ENCODE peak calls at places on chromosome X, in seven cellular contexts. One of them, this sample, is unnamed.

GRCh38 chrX:18894156-18894555 is 89.8 kb downstream of the PHKA2 start:
- DNase-seq in astrocyte of the spinal cord: no peak
- DNase-seq in ELR: no peak
- DNase-seq in activated CD4-positive, CD25-positive, alpha-beta regulatory T cell treated with anti-CD3 and anti-CD28 coated beads, Interleukin-2, amount 50 U/mL, for 16 hours: no peak
- DNase-seq in upper lobe of left lung: no peak
- DNase-seq in SK-N-SH: no peak
- DNase-seq in fibroblast of pulmonary artery: no peak
- DNase-seq in this sample: no peak

GRCh38 chrX:117973175-117974075 is 143.2 kb downstream of the KLHL13 start:
- DNase-seq in astrocyte of the spinal cord: no peak
- DNase-seq in activated CD4-positive, CD25-positive, alpha-beta regulatory T cell treated with anti-CD3 and anti-CD28 coated beads, Interleukin-2, amount 50 U/mL, for 16 hours: no peak
- DNase-seq in upper lobe of left lung: no peak
- DNase-seq in ELR: no peak
- DNase-seq in SK-N-SH: peak
- DNase-seq in fibroblast of pulmonary artery: no peak
- DNase-seq in this sample: no peak

GRCh38 chrX:56764153-56764974 is 35.3 kb downstream of the NBDY start:
- DNase-seq in SK-N-SH: peak
- DNase-seq in astrocyte of the spinal cord: peak
- DNase-seq in fibroblast of pulmonary artery: peak
- DNase-seq in activated CD4-positive, CD25-positive, alpha-beta regulatory T cell treated with anti-CD3 and anti-CD28 coated beads, Interleukin-2, amount 50 U/mL, for 16 hours: peak
- DNase-seq in upper lobe of left lung: peak
- DNase-seq in ELR: peak
- DNase-seq in this sample: peak

GRCh38 chrX:57643698-57644097 is 36.4 kb downstream of the NLRP2B start:
- DNase-seq in SK-N-SH: no peak
- DNase-seq in astrocyte of the spinal cord: peak
- DNase-seq in fibroblast of pulmonary artery: peak
- DNase-seq in activated CD4-positive, CD25-positive, alpha-beta regulatory T cell treated with anti-CD3 and anti-CD28 coated beads, Interleukin-2, amount 50 U/mL, for 16 hours: no peak
- DNase-seq in ELR: no peak
- DNase-seq in upper lobe of left lung: no peak
- DNase-seq in this sample: no peak

GRCh38 chrX:96407501-96407900 is 277.1 kb upstream of the DIAPH2 start:
- DNase-seq in upper lobe of left lung: no peak
- DNase-seq in ELR: peak
- DNase-seq in activated CD4-positive, CD25-positive, alpha-beta regulatory T cell treated with anti-CD3 and anti-CD28 coated beads, Interleukin-2, amount 50 U/mL, for 16 hours: no peak
- DNase-seq in SK-N-SH: no peak
- DNase-seq in fibroblast of pulmonary artery: peak
- DNase-seq in astrocyte of the spinal cord: peak
- DNase-seq in this sample: peak

GRCh38 chrX:30343206-30343605 is 34.0 kb upstream of the NR0B1 start:
- DNase-seq in upper lobe of left lung: no peak
- DNase-seq in ELR: no peak
- DNase-seq in fibroblast of pulmonary artery: no peak
- DNase-seq in astrocyte of the spinal cord: no peak
- DNase-seq in SK-N-SH: no peak
- DNase-seq in activated CD4-positive, CD25-positive, alpha-beta regulatory T cell treated with anti-CD3 and anti-CD28 coated beads, Interleukin-2, amount 50 U/mL, for 16 hours: no peak
- DNase-seq in this sample: no peak

GRCh38 chrX:154541896-154542722 is 4.5 kb downstream of the G6PD start:
- DNase-seq in activated CD4-positive, CD25-positive, alpha-beta regulatory T cell treated with anti-CD3 and anti-CD28 coated beads, Interleukin-2, amount 50 U/mL, for 16 hours: peak
- DNase-seq in upper lobe of left lung: peak
- DNase-seq in fibroblast of pulmonary artery: peak
- DNase-seq in ELR: peak
- DNase-seq in astrocyte of the spinal cord: peak
- DNase-seq in SK-N-SH: no peak
- DNase-seq in this sample: peak

GRCh38 chrX:18026171-18026570 is 165.1 kb upstream of the RAI2 start:
- DNase-seq in astrocyte of the spinal cord: no peak
- DNase-seq in fibroblast of pulmonary artery: no peak
- DNase-seq in SK-N-SH: no peak
- DNase-seq in upper lobe of left lung: no peak
- DNase-seq in ELR: no peak
- DNase-seq in activated CD4-positive, CD25-positive, alpha-beta regulatory T cell treated with anti-CD3 and anti-CD28 coated beads, Interleukin-2, amount 50 U/mL, for 16 hours: no peak
- DNase-seq in this sample: no peak

GRCh38 chrX:134671207-134671750 is 13.0 kb upstream of the PLAC1 start:
- DNase-seq in astrocyte of the spinal cord: no peak
- DNase-seq in ELR: peak
- DNase-seq in SK-N-SH: no peak
- DNase-seq in fibroblast of pulmonary artery: peak
- DNase-seq in upper lobe of left lung: no peak
- DNase-seq in activated CD4-positive, CD25-positive, alpha-beta regulatory T cell treated with anti-CD3 and anti-CD28 coated beads, Interleukin-2, amount 50 U/mL, for 16 hours: no peak
- DNase-seq in this sample: peak

GRCh38 chrX:103818844-103819243 is 13.2 kb downstream of the RAB9B start:
- DNase-seq in activated CD4-positive, CD25-positive, alpha-beta regulatory T cell treated with anti-CD3 and anti-CD28 coated beads, Interleukin-2, amount 50 U/mL, for 16 hours: no peak
- DNase-seq in upper lobe of left lung: no peak
- DNase-seq in SK-N-SH: no peak
- DNase-seq in fibroblast of pulmonary artery: peak
- DNase-seq in ELR: no peak
- DNase-seq in astrocyte of the spinal cord: no peak
- DNase-seq in this sample: no peak